ENCODE peak calls at places on chromosome 20, in seven cellular contexts. L, E, N, A, T, P and I are unnamed samples.

GRCh38 chr20:38601216-38602184 is at the start of gene ARHGAP40:
- DNase-seq in L (peak; percentile 27), N (peak; percentile 42), A (peak; percentile 68), E (no peak), P (peak; percentile 61), T (peak; percentile 45), I (no peak)

GRCh38 chr20:33655164-33655563 is 7.0 kb upstream of the C20orf144 start:
- DNase-seq in N (no peak), E (no peak), P (no peak), A (no peak), L (no peak), T (no peak), I (no peak)

GRCh38 chr20:59938696-59939051 is 1.4 kb downstream of the PPP1R3D start:
- DNase-seq in N (no peak), P (no peak), L (no peak), T (no peak), E (peak; percentile 73), A (no peak), I (no peak)

GRCh38 chr20:50254466-50255079 is 63.9 kb downstream of the CEBPB start:
- DNase-seq in N (no peak), E (no peak), P (no peak), A (no peak), L (no peak), T (no peak), I (no peak)

GRCh38 chr20:20594171-20594530 is 118.3 kb downstream of the RALGAPA2 start:
- DNase-seq in N (no peak), T (peak; percentile 53), E (peak; percentile 59), P (peak; percentile 15), L (peak; percentile 38), A (peak; percentile 73), I (peak; percentile 38)

GRCh38 chr20:19252670-19253120 is 40.3 kb downstream of the SLC24A3 start:
- DNase-seq in P (no peak), T (peak; percentile 61), L (no peak), E (no peak), N (no peak), A (no peak), I (no peak)

GRCh38 chr20:57190536-57191265 is 75.7 kb downstream of the BMP7 start:
- DNase-seq in N (no peak), P (no peak), T (no peak), L (no peak), A (no peak), E (peak; percentile 77), I (no peak)

GRCh38 chr20:1500496-1500895 is 9.3 kb upstream of the SIRPB2 start:
- DNase-seq in E (no peak), L (peak; percentile 62), T (no peak), P (no peak), A (peak; percentile 77), N (no peak), I (no peak)

GRCh38 chr20:45470939-45471338 is 1.4 kb downstream of the WFDC2 start:
- DNase-seq in L (peak; percentile 23), P (no peak), E (no peak), T (no peak), A (peak; percentile 44), N (no peak), I (no peak)

GRCh38 chr20:8267009-8267408 is 134.9 kb downstream of the PLCB1 start:
- DNase-seq in L (no peak), T (no peak), A (no peak), N (no peak), E (no peak), P (no peak), I (no peak)

GRCh38 chr20:51042657-51043247 is 19.8 kb upstream of the KCNG1 start:
- DNase-seq in N (peak; percentile 22), T (no peak), A (peak; percentile 73), L (no peak), E (peak; percentile 35), P (no peak), I (no peak)

GRCh38 chr20:2626853-2627541 is 25.4 kb upstream of the NOP56 start:
- DNase-seq in T (no peak), L (no peak), P (no peak), N (peak; percentile 72), E (peak; percentile 83), A (peak; percentile 22), I (no peak)

GRCh38 chr20:1809121-1809520 is 86.1 kb upstream of the SIRPA start:
- DNase-seq in T (no peak), E (peak; percentile 94), P (no peak), A (no peak), L (no peak), N (no peak), I (no peak)

GRCh38 chr20:34528921-34529297 is 12.7 kb downstream of the DYNLRB1 start:
- DNase-seq in P (no peak), N (no peak), L (no peak), T (no peak), A (no peak), E (no peak), I (no peak)

GRCh38 chr20:57392130-57392445 is 892 bp downstream of the RBM38 start:
- DNase-seq in P (no peak), T (no peak), E (no peak), A (no peak), L (no peak), N (no peak), I (no peak)

GRCh38 chr20:14845199-14846160 is 508.1 kb upstream of the FLRT3 start:
- DNase-seq in P (no peak), N (no peak), E (peak; percentile 95), A (no peak), L (no peak), T (no peak), I (no peak)

GRCh38 chr20:44910690-44911262 is 916 bp downstream of the PABPC1L start:
- DNase-seq in E (peak; percentile 37), N (no peak), P (no peak), A (peak; percentile 45), T (no peak), L (no peak), I (peak; percentile 36)

GRCh38 chr20:42957014-42957694 is 232.6 kb downstream of the PTPRT start:
- DNase-seq in L (no peak), T (no peak), A (no peak), E (no peak), P (no peak), N (no peak), I (no peak)

GRCh38 chr20:61918548-61918947 is 147.1 kb downstream of the TAF4 start:
- DNase-seq in L (no peak), N (no peak), A (peak; percentile 56), T (no peak), E (no peak), P (no peak), I (no peak)
- TF ChIP-seq CTCF in L (peak; percentile 24), N (peak; percentile 12), A (peak; percentile 47), T (no peak), E (peak; percentile 27), P (no peak), I (peak; percentile 44)

GRCh38 chr20:21702001-21702400 is 3.5 kb upstream of the PAX1 start:
- DNase-seq in P (no peak), T (no peak), L (no peak), N (no peak), E (no peak), A (peak; percentile 52), I (no peak)

GRCh38 chr20:21704408-21705385 is 767 bp upstream of the PAX1 start:
- DNase-seq in P (no peak), E (no peak), A (peak; percentile 71), L (peak; percentile 30), N (no peak), T (no peak), I (no peak)

GRCh38 chr20:21703740-21704407 is 1.6 kb upstream of the PAX1 start:
- DNase-seq in N (no peak), E (no peak), P (no peak), L (no peak), A (peak; percentile 32), T (no peak), I (no peak)

GRCh38 chr20:21701171-21701876 is 4.1 kb upstream of the PAX1 start:
- DNase-seq in E (no peak), A (peak; percentile 85), T (no peak), L (no peak), N (no peak), P (no peak), I (no peak)

GRCh38 chr20:21702553-21703467 is 2.7 kb upstream of the PAX1 start:
- DNase-seq in P (peak; percentile 80), N (no peak), E (no peak), T (peak; percentile 81), L (peak; percentile 56), A (peak; percentile 91), I (no peak)
- TF ChIP-seq EZH2phosphoT487 in P (no peak), N (no peak), E (no peak), T (no peak), L (no peak), A (no peak), I (no peak)

GRCh38 chr20:64242797-64243475 is 12.6 kb upstream of the PCMTD2 start:
- DNase-seq in L (no peak), P (no peak), T (no peak), E (no peak), A (no peak), N (no peak), I (no peak)

GRCh38 chr20:64242003-64242796 is 13.3 kb upstream of the PCMTD2 start:
- DNase-seq in T (no peak), P (no peak), E (no peak), N (no peak), L (no peak), A (no peak), I (no peak)

GRCh38 chr20:64245746-64246595 is 9.6 kb upstream of the PCMTD2 start:
- DNase-seq in E (no peak), A (no peak), P (peak; percentile 11), T (no peak), N (no peak), L (no peak), I (no peak)

GRCh38 chr20:64244870-64245603 is 10.5 kb upstream of the PCMTD2 start:
- DNase-seq in P (peak; percentile 6), T (no peak), N (no peak), E (no peak), A (no peak), L (no peak), I (no peak)

GRCh38 chr20:64244281-64244805 is 11.2 kb upstream of the PCMTD2 start:
- DNase-seq in N (no peak), L (no peak), T (no peak), E (no peak), P (no peak), A (no peak), I (no peak)
- H3K9me2 ChIP-seq in N (no peaks in the 10 kb centered on the region), L (no peaks in the 10 kb centered on the region), T (no peaks in the 10 kb centered on the region), E (no peaks in the 10 kb centered on the region), P (no peaks in the 10 kb centered on the region), A (no peaks in the 10 kb centered on the region), I (no peaks in the 10 kb centered on the region)

GRCh38 chr20:53916173-53916512 is 154.3 kb downstream of the BCAS1 start:
- DNase-seq in P (no peak), L (no peak), A (no peak), E (no peak), N (no peak), T (no peak), I (no peak)

GRCh38 chr20:53915459-53916172 is 154.8 kb downstream of the BCAS1 start:
- DNase-seq in E (peak; percentile 100), A (peak; percentile 95), L (peak; percentile 94), T (peak; percentile 96), P (peak; percentile 86), N (peak; percentile 72), I (peak; percentile 94)

GRCh38 chr20:53914091-53914860 is 156.1 kb downstream of the BCAS1 start:
- DNase-seq in L (no peak), T (no peak), E (peak; percentile 58), N (no peak), A (no peak), P (no peak), I (no peak)

GRCh38 chr20:53917145-53918009 is 153.0 kb downstream of the BCAS1 start:
- DNase-seq in E (peak; percentile 76), T (no peak), P (peak; percentile 73), L (no peak), A (no peak), N (no peak), I (no peak)

GRCh38 chr20:53914861-53915458 is 155.4 kb downstream of the BCAS1 start:
- DNase-seq in P (peak; percentile 35), A (peak; percentile 66), L (no peak), T (no peak), N (no peak), E (no peak), I (peak; percentile 55)
- TF ChIP-seq CTCF in P (no peak), A (peak; percentile 52), L (no peak), T (peak; percentile 34), N (no peak), E (no peak), I (peak; percentile 60)